ENCODE peak calls at places on chromosome 15, in seven cellular contexts. V, Y, X, B, D, K and Z are unnamed samples.

GRCh38 chr15:76340802-76341365 is 4.3 kb downstream of the ISL2 start:
- DNase-seq in B (no peak), X (peak; percentile 58), Y (no peak), D (peak; percentile 42), V (no peak), K (no peak), Z (peak; percentile 83)

GRCh38 chr15:38354321-38354929 is 99.5 kb upstream of the FAM98B start:
- DNase-seq in V (peak; percentile 56), X (peak; percentile 53), D (peak; percentile 55), K (peak; percentile 81), Y (peak; percentile 29), B (peak; percentile 75), Z (no peak)

GRCh38 chr15:94056314-94056713 is 175.0 kb upstream of the MCTP2 start:
- DNase-seq in B (peak; percentile 60), V (no peak), K (no peak), X (no peak), D (no peak), Y (no peak), Z (no peak)

GRCh38 chr15:73887481-73887880 is 14.1 kb downstream of the TBC1D21 start:
- DNase-seq in V (no peak), B (no peak), D (no peak), X (no peak), Y (no peak), K (no peak), Z (no peak)

GRCh38 chr15:76196286-76196948 is 114.9 kb downstream of the ETFA start:
- DNase-seq in Y (peak; percentile 79), D (peak; percentile 88), B (peak; percentile 89), X (no peak), K (peak; percentile 73), V (peak; percentile 82), Z (no peak)

GRCh38 chr15:43317566-43318184 is 12.7 kb downstream of the LCMT2 start:
- DNase-seq in Y (no peak), B (no peak), D (no peak), K (no peak), V (no peak), X (no peak), Z (no peak)

GRCh38 chr15:42036112-42036905 is 15.5 kb upstream of the PLA2G4E start:
- DNase-seq in D (no peak), Y (no peak), X (no peak), B (no peak), K (no peak), V (no peak), Z (no peak)

GRCh38 chr15:48671381-48672022 is 26.0 kb upstream of the FBN1 start:
- DNase-seq in V (no peak), D (no peak), Y (peak; percentile 68), B (peak; percentile 89), K (no peak), X (no peak), Z (no peak)

GRCh38 chr15:83692820-83693581 is 39.1 kb downstream of the ADAMTSL3 start:
- DNase-seq in Y (no peak), V (no peak), K (no peak), D (no peak), X (no peak), B (no peak), Z (no peak)

GRCh38 chr15:100114526-100114925 is 227.2 kb downstream of the ADAMTS17 start:
- DNase-seq in V (no peak), Y (no peak), B (peak; percentile 48), K (no peak), D (no peak), X (no peak), Z (no peak)

GRCh38 chr15:65275104-65275727 is 11.5 kb downstream of the PARP16 start:
- DNase-seq in D (no peak), V (no peak), K (no peak), X (no peak), B (no peak), Y (no peak), Z (no peak)

GRCh38 chr15:80550219-80550909 is 144.7 kb upstream of the ABHD17C start:
- DNase-seq in B (peak; percentile 98), V (no peak), X (no peak), Y (no peak), K (peak; percentile 64), D (no peak), Z (no peak)

GRCh38 chr15:59174161-59174845 is 32.3 kb upstream of the LDHAL6B start:
- DNase-seq in K (no peak), D (no peak), V (no peak), B (peak; percentile 36), X (no peak), Y (no peak), Z (no peak)